ENCODE peak calls at places on chromosomes 16 and 17, in four cellular contexts. F is HepG2, W is GM12878, O is K562. G is an unnamed sample.

GRCh38 chr16:83136419-83136818 is 509.6 kb downstream of the CDH13 start:
- DNase-seq in F (no peak), W (no peak), O (no peak), G (no peak)

GRCh38 chr17:10046786-10047609 is 141.9 kb upstream of the RCVRN start:
- DNase-seq in F (no peak), W (peak; percentile 82), O (no peak), G (no peak)

GRCh38 chr17:77133087-77133633 is 7.6 kb upstream of the SEC14L1 start:
- DNase-seq in F (no peak), W (no peak), O (no peak), G (no peak)

GRCh38 chr16:49640606-49641005 is 215.3 kb downstream of the ZNF423 start:
- DNase-seq in F (no peak), W (no peak), O (no peak), G (no peak)

GRCh38 chr17:17917394-17917793 is 54.8 kb downstream of the TOM1L2 start:
- DNase-seq in F (no peak), W (no peak), O (no peak), G (no peak)

GRCh38 chr16:67419931-67420330 is 3.7 kb upstream of the ZDHHC1 start:
- DNase-seq in F (no peak), W (no peak), O (no peak), G (peak; percentile 35)

GRCh38 chr17:67042104-67042899 is 2.1 kb upstream of the CACNG1 start:
- DNase-seq in F (no peak), W (no peak), O (no peak), G (no peak)

GRCh38 chr16:23754594-23755483 is at the start of gene CHP2:
- DNase-seq in F (no peak), W (no peak), O (peak; percentile 91), G (no peak)

GRCh38 chr16:49748322-49748721 is 107.6 kb downstream of the ZNF423 start:
- DNase-seq in F (no peak), W (no peak), O (no peak), G (no peak)

GRCh38 chr17:17598003-17598402 is 6.5 kb upstream of the PEMT start:
- DNase-seq in F (no peak), W (no peak), O (no peak), G (no peak)

GRCh38 chr16:17359778-17360177 is 111.0 kb downstream of the XYLT1 start:
- DNase-seq in F (no peak), W (no peak), O (no peak), G (no peak)

GRCh38 chr17:61806081-61806828 is 57.1 kb downstream of the BRIP1 start:
- DNase-seq in F (no peak), W (no peak), O (no peak), G (no peak)

GRCh38 chr17:7479389-7480192 is at the start of gene ZBTB4:
- DNase-seq in F (peak; percentile 59), W (no peak), O (peak; percentile 70), G (peak; percentile 60)

GRCh38 chr16:85523602-85524364 is 89.3 kb upstream of the GSE1 start:
- DNase-seq in F (peak; percentile 82), W (no peak), O (peak; percentile 82), G (no peak)

GRCh38 chr17:66654341-66654740 is 180.6 kb upstream of the CACNG5 start:
- DNase-seq in F (no peak), W (no peak), O (no peak), G (no peak)

GRCh38 chr17:50059759-50060273 is 3.9 kb downstream of the ITGA3 start:
- DNase-seq in F (no peak), W (no peak), O (no peak), G (no peak)

GRCh38 chr17:70366421-70366820 is 197.1 kb downstream of the KCNJ2 start:
- DNase-seq in F (no peak), W (no peak), O (no peak), G (no peak)

GRCh38 chr16:2919511-2920255 is 8.0 kb downstream of the FLYWCH1 start:
- DNase-seq in F (peak; percentile 55), W (no peak), O (peak; percentile 58), G (peak; percentile 73)

GRCh38 chr17:3012926-3013581 is 50.4 kb downstream of the OR1D5 start:
- DNase-seq in F (peak; percentile 53), W (peak; percentile 16), O (peak; percentile 65), G (peak; percentile 86)

GRCh38 chr16:80260906-80261311 is 279.9 kb upstream of the DYNLRB2 start:
- DNase-seq in F (no peak), W (no peak), O (no peak), G (no peak)

GRCh38 chr17:66652840-66653507 is 181.9 kb upstream of the CACNG5 start:
- DNase-seq in F (no peak), W (no peak), O (no peak), G (no peak)

GRCh38 chr16:49859139-49859947 is 3.4 kb upstream of the ZNF423 start:
- DNase-seq in F (no peak), W (no peak), O (peak; percentile 45), G (no peak)

GRCh38 chr16:86554917-86555762 is at the start of gene MTHFSD:
- DNase-seq in F (peak; percentile 85), W (peak; percentile 74), O (peak; percentile 99), G (peak; percentile 92)

GRCh38 chr17:6110088-6110487 is 39.9 kb downstream of the WSCD1 start:
- DNase-seq in F (no peak), W (no peak), O (no peak), G (no peak)

GRCh38 chr16:10640934-10641333 is 53.8 kb downstream of the TEKT5 start:
- DNase-seq in F (no peak), W (no peak), O (no peak), G (no peak)

GRCh38 chr17:38507436-38507835 is 79.2 kb downstream of the ARHGAP23 start:
- DNase-seq in F (no peak), W (no peak), O (no peak), G (no peak)

GRCh38 chr17:5468075-5468473 is 708 bp downstream of the DHX33 start:
- DNase-seq in F (no peak), W (no peak), O (peak; percentile 11), G (no peak)

GRCh38 chr17:55769625-55770000 is 18.8 kb downstream of the PCTP start:
- DNase-seq in F (no peak), W (no peak), O (no peak), G (peak; percentile 12)

GRCh38 chr16:5820472-5820871 is 722.9 kb upstream of the EEF2KMT start:
- DNase-seq in F (no peak), W (no peak), O (no peak), G (no peak)

GRCh38 chr16:25093208-25094061 is 18.1 kb upstream of the LCMT1 start:
- DNase-seq in F (no peak), W (no peak), O (no peak), G (no peak)

GRCh38 chr16:25084797-25085196 is 26.7 kb upstream of the LCMT1 start:
- DNase-seq in F (no peak), W (no peak), O (no peak), G (no peak)

GRCh38 chr16:25092489-25092888 is 19.1 kb upstream of the LCMT1 start:
- DNase-seq in F (no peak), W (no peak), O (no peak), G (no peak)

DNA sequence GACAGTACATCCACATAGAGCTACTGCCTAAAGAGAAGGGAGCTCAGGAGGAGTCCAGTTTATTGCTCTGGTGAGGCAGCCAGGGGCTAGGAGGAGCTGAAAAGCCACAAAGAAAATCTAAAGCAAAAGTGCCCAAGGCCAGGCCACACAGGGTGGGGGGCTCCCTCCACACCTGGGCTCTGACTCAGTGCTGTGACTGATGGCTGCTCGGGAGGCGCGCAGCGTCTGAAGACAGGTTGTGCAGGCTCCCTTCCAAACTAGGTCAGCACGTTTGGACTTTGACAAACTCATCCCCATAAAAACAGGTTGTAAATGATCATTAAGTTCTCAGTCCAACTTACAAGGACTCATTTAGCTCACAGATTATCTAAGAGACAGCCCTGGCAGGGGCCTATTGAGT is 22.2 kb upstream of the LCMT1 start:
- DNase-seq in F (no peak), W (no peak), O (no peak), G (no peak)
- H3K4me2 ChIP-seq in F (no peak overlapping the region), W (no peak overlapping the region), O (no peak overlapping the region), G (no peak overlapping the region)

GRCh38 chr16:54812229-54812628 is 118.4 kb upstream of the IRX5 start:
- DNase-seq in F (peak; percentile 19), W (no peak), O (no peak), G (peak; percentile 17)
- TF ChIP-seq ESRRA in F (no peak), W (no peak), O (no peak), G (no peak)

DNA sequence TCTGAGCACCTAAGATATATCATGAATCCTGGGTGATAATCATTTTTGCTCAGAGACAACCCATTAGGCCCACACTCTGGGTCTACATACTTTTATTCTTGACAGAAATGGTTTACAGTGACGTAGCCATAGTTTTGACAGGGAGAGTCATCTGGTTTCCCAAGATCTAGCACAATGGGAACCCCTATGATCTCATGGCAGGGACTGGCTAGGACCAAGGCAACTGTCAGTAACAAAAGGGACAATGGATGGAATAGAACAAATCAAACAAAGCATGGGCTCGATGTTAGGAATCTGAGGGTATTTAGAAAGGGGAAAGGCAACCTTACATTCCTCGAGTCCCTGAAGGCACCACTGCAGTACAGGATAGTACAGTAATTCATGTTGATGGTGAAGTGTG is 20.5 kb downstream of the CFAP97D1 start:
- DNase-seq in F (peak; percentile 37), W (no peak), O (no peak), G (no peak)
- TF ChIP-seq MAX in F (no peak), W (no peak), O (no peak), G (no peak)

DNA sequence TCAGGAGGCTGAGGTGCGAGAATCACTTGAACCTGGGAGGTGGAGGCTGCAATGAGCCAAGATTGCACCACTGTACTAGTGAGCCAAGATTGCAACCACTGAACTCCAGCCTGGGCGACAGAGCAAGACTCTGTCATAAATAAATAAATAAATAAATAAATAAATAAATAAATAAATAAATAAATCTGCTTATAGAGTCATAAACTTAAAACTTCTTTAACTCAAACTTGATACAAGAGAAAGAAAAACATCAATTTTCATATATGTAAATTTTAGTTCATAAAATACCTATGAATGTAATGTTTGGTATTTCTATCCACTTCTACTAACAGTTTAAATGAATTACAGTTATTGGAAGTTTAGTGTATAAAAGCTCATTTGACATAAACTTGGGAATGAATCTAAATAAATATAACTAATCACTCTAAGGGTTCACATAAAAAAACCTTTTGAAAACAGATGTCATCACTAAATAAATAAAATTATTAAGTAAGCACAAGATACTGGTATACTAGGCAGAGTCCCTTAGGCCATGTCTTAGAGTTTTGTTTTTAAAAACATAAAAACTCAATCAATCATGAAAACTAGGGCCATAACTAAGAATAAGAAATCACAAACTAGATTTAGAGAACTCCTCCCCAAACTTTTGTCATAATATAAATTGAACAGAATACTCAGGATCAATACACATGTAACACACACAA is 54.1 kb downstream of the SMURF2 start:
- DNase-seq in F (no peak), W (no peak), O (no peak), G (no peak)
- H3K4me2 ChIP-seq in F (no peak overlapping the region), W (no peak overlapping the region), O (no peak overlapping the region), G (no peak overlapping the region)

GRCh38 chr16:89131783-89132182 is 38.1 kb downstream of the ACSF3 start:
- DNase-seq in F (no peak), W (no peak), O (no peak), G (no peak)
- TF ChIP-seq ESRRA in F (no peak), W (no peak), O (no peak), G (no peak)

G was measured in A549.